ENCODE peak calls at places on chromosomes 11 and 22, in four cellular contexts. One of them, this sample, is unnamed.

GRCh38 chr11:70155386-70155785 is 47.7 kb upstream of the FADD start:
- DNase-seq in IMR-90: no peak
- DNase-seq in H9: no peak
- DNase-seq in H1: no peak
- DNase-seq in this sample: no peak

GRCh38 chr22:38953577-38954413 is 3.6 kb upstream of the APOBEC3A start:
- DNase-seq in IMR-90: no peak
- DNase-seq in H9: no peak
- DNase-seq in H1: no peak
- DNase-seq in this sample: no peak

GRCh38 chr11:106794058-106794457 is 224.2 kb downstream of the GUCY1A2 start:
- DNase-seq in IMR-90: no peak
- DNase-seq in H9: no peak
- DNase-seq in H1: no peak
- DNase-seq in this sample: no peak

GRCh38 chr11:67304511-67305113 is 1.3 kb downstream of the SSH3 start:
- DNase-seq in IMR-90: no peak
- DNase-seq in H9: peak
- DNase-seq in H1: no peak
- DNase-seq in this sample: no peak

GRCh38 chr11:121446752-121447156 is 5.4 kb upstream of the SORL1 start:
- DNase-seq in IMR-90: peak
- DNase-seq in H9: no peak
- DNase-seq in H1: no peak
- DNase-seq in this sample: peak

GRCh38 chr11:35235944-35236666 is 97.1 kb downstream of the CD44 start:
- DNase-seq in IMR-90: no peak
- DNase-seq in H9: no peak
- DNase-seq in H1: no peak
- DNase-seq in this sample: no peak

GRCh38 chr11:68074584-68075352 is 35.9 kb downstream of the TCIRG1 start:
- DNase-seq in IMR-90: no peak
- DNase-seq in H9: no peak
- DNase-seq in H1: no peak
- DNase-seq in this sample: no peak

GRCh38 chr11:75346912-75347647 is 4.4 kb downstream of the ARRB1 start:
- DNase-seq in IMR-90: peak
- DNase-seq in H9: peak
- DNase-seq in H1: no peak
- DNase-seq in this sample: no peak

GRCh38 chr11:84628871-84629625 is 998.1 kb downstream of the DLG2 start:
- DNase-seq in IMR-90: no peak
- DNase-seq in H9: no peak
- DNase-seq in H1: no peak
- DNase-seq in this sample: no peak

GRCh38 chr11:14809466-14809865 is 82.6 kb downstream of the CYP2R1 start:
- DNase-seq in IMR-90: peak
- DNase-seq in H9: no peak
- DNase-seq in H1: no peak
- DNase-seq in this sample: no peak

GRCh38 chr11:16945671-16946469 is 68.3 kb downstream of the PLEKHA7 start:
- DNase-seq in IMR-90: peak
- DNase-seq in H9: peak
- DNase-seq in H1: peak
- DNase-seq in this sample: peak

GRCh38 chr22:21755855-21756284 is 20.3 kb upstream of the YPEL1 start:
- DNase-seq in IMR-90: peak
- DNase-seq in H9: no peak
- DNase-seq in H1: no peak
- DNase-seq in this sample: no peak

GRCh38 chr11:118010738-118011461 is 24.7 kb downstream of the IL10RA start:
- DNase-seq in IMR-90: no peak
- DNase-seq in H9: no peak
- DNase-seq in H1: peak
- DNase-seq in this sample: no peak

GRCh38 chr11:28903716-28904115 is 795.5 kb downstream of the METTL15 start:
- DNase-seq in IMR-90: peak
- DNase-seq in H9: no peak
- DNase-seq in H1: no peak
- DNase-seq in this sample: no peak

GRCh38 chr11:112759418-112759817 is 201.8 kb upstream of the NCAM1 start:
- DNase-seq in IMR-90: no peak
- DNase-seq in H9: no peak
- DNase-seq in H1: no peak
- DNase-seq in this sample: no peak

GRCh38 chr22:30968015-30968923 is at the start of gene MORC2:
- DNase-seq in IMR-90: peak
- DNase-seq in H9: peak
- DNase-seq in H1: no peak
- DNase-seq in this sample: peak

GRCh38 chr11:28009383-28009782 is 98.6 kb downstream of the KIF18A start:
- DNase-seq in IMR-90: peak
- DNase-seq in H9: no peak
- DNase-seq in H1: no peak
- DNase-seq in this sample: no peak

GRCh38 chr22:22944268-22944985 is 56.8 kb downstream of the IGLL5 start:
- DNase-seq in IMR-90: no peak
- DNase-seq in H9: peak
- DNase-seq in H1: peak
- DNase-seq in this sample: no peak

GRCh38 chr11:90532125-90532524 is 309.3 kb upstream of the CHORDC1 start:
- DNase-seq in IMR-90: no peak
- DNase-seq in H9: no peak
- DNase-seq in H1: no peak
- DNase-seq in this sample: peak

GRCh38 chr11:81963018-81963417 is 770.6 kb downstream of the FAM181B start:
- DNase-seq in IMR-90: no peak
- DNase-seq in H9: no peak
- DNase-seq in H1: no peak
- DNase-seq in this sample: peak

GRCh38 chr22:42608481-42609361 is 6.0 kb downstream of the POLDIP3 start:
- DNase-seq in IMR-90: peak
- DNase-seq in H9: no peak
- DNase-seq in H1: no peak
- DNase-seq in this sample: peak

GRCh38 chr22:48581821-48582469 is 1245.7 kb downstream of the BRD1 start:
- DNase-seq in IMR-90: no peak
- DNase-seq in H9: no peak
- DNase-seq in H1: no peak
- DNase-seq in this sample: peak

GRCh38 chr11:17121981-17122380 is 44.5 kb upstream of the RPS13 start:
- DNase-seq in IMR-90: peak
- DNase-seq in H9: no peak
- DNase-seq in H1: no peak
- DNase-seq in this sample: no peak

GRCh38 chr11:87290304-87290922 is 252.7 kb downstream of the TMEM135 start:
- DNase-seq in IMR-90: peak
- DNase-seq in H9: no peak
- DNase-seq in H1: no peak
- DNase-seq in this sample: peak

GRCh38 chr22:29707471-29707870 is 12.3 kb upstream of the CABP7 start:
- DNase-seq in IMR-90: no peak
- DNase-seq in H9: no peak
- DNase-seq in H1: no peak
- DNase-seq in this sample: no peak
- H3K4me2 ChIP-seq in IMR-90: no peak
- H3K4me2 ChIP-seq in H9: no peak
- H3K4me2 ChIP-seq in H1: no peak
- H3K4me2 ChIP-seq in this sample: no peak

DNA sequence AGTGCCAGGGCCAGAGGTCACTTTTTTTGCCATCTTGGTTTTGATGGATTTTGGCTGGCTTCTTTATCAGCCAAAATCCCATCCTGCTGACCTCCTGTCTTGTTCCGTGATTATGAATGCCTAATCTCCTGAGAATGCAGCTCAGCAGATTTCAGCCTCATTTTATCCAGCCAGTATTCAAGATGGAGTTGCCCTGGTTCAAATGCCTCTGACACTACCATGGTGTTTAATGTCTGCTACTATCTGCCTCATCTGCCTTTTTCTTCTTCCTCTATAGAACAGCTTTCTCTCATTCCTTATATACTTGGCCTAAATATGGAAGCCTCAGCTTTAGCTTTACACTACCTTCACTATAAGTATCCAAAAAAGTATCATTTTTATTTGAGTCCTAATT is 50.7 kb downstream of the ACER3 start:
- DNase-seq in IMR-90: no peak
- DNase-seq in H9: no peak
- DNase-seq in H1: no peak
- DNase-seq in this sample: no peak
- H4K5ac ChIP-seq in IMR-90: no peak
- H4K5ac ChIP-seq in H9: no peak
- H4K5ac ChIP-seq in H1: no peak
- H4K5ac ChIP-seq in this sample: no peak

DNA sequence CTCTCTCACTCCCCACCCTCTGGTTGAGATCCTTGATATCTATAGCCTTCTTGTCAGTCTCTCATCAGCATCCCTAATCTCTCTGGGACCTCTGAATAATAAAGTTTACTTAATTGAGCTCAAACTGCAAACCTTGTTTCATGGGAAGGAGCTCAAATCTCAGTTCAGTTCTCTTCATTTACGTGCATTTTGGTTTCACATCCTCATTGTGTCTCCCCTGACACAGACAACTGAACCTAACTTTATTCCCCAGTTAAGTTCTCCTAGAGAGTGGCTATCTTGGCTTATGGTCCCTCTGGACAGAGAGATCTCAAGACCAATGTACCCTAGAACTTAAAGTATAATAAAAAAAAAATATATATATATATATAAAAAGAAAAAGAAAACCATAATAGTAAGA is 47.3 kb downstream of the NXPE2 start:
- DNase-seq in IMR-90: no peak
- DNase-seq in H9: no peak
- DNase-seq in H1: no peak
- DNase-seq in this sample: no peak
- H2AK5ac ChIP-seq in IMR-90: no peak
- H2AK5ac ChIP-seq in H9: no peak
- H2AK5ac ChIP-seq in H1: no peak
- H2AK5ac ChIP-seq in this sample: no peak

GRCh38 chr11:61446211-61446651 is 16.3 kb downstream of the SDHAF2 start:
- DNase-seq in IMR-90: peak
- DNase-seq in H9: peak
- DNase-seq in H1: peak
- DNase-seq in this sample: peak
- H3K4me2 ChIP-seq in IMR-90: peak
- H3K4me2 ChIP-seq in H9: no peak
- H3K4me2 ChIP-seq in H1: peak
- H3K4me2 ChIP-seq in this sample: no peak

DNA sequence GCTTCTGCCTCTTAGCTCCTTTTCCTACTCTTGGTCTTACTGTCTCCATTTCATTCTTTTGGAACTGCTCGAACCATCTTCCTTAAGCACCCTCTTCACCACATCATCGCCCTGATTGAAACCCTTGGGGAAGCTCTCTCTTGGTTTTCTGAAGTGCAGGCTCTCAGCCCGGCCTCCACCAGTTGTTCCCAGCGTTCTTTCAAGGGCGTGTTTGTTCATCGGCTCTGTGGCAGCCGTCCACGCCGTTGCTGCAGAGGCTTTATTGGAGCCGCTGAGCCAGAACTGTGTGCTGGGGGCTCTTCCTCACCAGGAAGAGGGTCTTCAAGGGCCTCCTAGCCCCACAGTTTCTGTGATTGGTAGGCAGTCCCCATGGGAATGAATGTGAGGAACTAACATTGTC is 214.1 kb downstream of the TBC1D22A start:
- DNase-seq in IMR-90: no peak
- DNase-seq in H9: no peak
- DNase-seq in H1: no peak
- DNase-seq in this sample: no peak
- H4K5ac ChIP-seq in IMR-90: no peak
- H4K5ac ChIP-seq in H9: no peak
- H4K5ac ChIP-seq in H1: no peak
- H4K5ac ChIP-seq in this sample: no peak

DNA sequence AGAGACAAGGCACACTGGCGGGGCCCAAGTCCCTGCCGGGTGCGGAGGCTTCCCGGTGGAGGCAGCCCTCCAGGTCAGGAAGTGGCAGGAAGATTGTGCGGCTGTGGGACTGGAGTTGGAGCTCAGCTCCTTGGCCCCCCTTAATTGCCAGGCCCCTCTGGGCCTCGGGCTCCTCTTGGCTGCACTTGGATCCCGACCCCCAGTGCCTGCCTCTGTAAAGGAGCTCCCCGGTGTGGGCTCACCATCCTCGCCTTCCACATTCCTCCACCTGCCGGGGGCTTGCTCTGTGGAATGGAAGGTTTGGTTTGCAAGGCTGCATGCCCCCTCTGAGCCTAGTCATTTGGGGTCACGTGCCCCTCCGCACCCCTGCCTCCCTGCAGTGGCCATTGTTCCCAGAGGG is 38.1 kb upstream of the COMT start:
- DNase-seq in IMR-90: no peak
- DNase-seq in H9: no peak
- DNase-seq in H1: peak
- DNase-seq in this sample: no peak
- H2AK5ac ChIP-seq in IMR-90: no peak
- H2AK5ac ChIP-seq in H9: no peak
- H2AK5ac ChIP-seq in H1: no peak
- H2AK5ac ChIP-seq in this sample: no peak

DNA sequence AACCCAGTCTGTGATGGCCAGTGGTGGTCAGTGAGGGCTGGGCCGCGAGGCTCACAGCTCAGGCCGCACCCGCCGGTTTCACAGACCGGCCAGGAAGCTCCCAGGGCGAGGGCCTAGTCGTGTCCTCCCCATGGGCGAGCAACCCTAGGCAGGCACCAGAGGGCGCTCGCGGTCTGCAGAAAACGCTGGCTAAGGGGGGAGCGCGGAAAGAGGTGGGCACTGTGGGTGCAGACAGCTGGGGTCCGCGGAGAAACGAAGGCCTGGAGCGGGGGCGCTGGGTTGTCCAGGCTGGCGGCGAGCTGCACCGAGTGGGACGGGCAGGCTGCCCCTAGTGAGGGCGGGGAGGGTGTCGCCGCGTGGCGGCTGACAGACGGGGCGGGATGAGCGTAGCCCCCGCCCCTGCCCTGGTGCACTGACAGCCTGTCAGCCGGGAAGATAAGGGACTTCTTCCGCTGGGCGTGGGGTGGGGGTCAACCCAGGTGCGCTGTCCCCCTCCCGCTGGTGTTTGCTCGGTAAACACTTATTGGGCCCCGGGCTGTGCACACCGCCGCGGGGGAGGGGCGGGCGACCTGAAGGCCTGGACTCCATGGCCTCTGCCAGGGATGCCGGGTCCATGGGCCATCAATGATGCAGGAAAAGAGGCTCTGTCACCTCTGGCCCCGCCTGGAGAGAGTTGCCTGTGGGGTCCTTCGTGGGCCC is 7.5 kb downstream of the GP1BB start:
- DNase-seq in IMR-90: peak
- DNase-seq in H9: peak
- DNase-seq in H1: peak
- DNase-seq in this sample: peak
- H3K4me2 ChIP-seq in IMR-90: peak
- H3K4me2 ChIP-seq in H9: peak
- H3K4me2 ChIP-seq in H1: peak
- H3K4me2 ChIP-seq in this sample: peak

This sample was measured in mesendoderm.